ENCODE peak calls at places on chromosomes 5 and 9, in four cellular contexts. E, R, F and W are unnamed samples.

GRCh38 chr5:93621340-93621872 is 38.4 kb downstream of the NR2F1 start:
- DNase-seq in F (peak), R (no peak), E (peak), W (peak)

GRCh38 chr5:55176176-55176818 is 3.3 kb upstream of the CDC20B start:
- DNase-seq in F (peak), R (no peak), E (peak), W (peak)

GRCh38 chr9:110669439-110669838 is 848 bp downstream of the MUSK start:
- DNase-seq in E (no peak), R (no peak), F (no peak), W (no peak)

GRCh38 chr9:74293479-74293878 is 203.7 kb upstream of the RORB start:
- DNase-seq in F (no peak), E (no peak), R (no peak), W (no peak)

GRCh38 chr5:71943874-71944273 is 163.4 kb upstream of the MAP1B start:
- DNase-seq in E (no peak), R (no peak), F (no peak), W (no peak)

GRCh38 chr9:89880161-89880560 is 275.3 kb downstream of the GADD45G start:
- DNase-seq in E (peak), F (no peak), R (no peak), W (no peak)

GRCh38 chr5:10355071-10355889 is 1.8 kb downstream of the MARCHF6 start:
- DNase-seq in E (no peak), R (no peak), F (no peak), W (no peak)

GRCh38 chr9:69468380-69468779 is 143.4 kb downstream of the ENTREP1 start:
- DNase-seq in R (no peak), F (no peak), E (no peak), W (no peak)

GRCh38 chr5:92514901-92515300 is 1066.1 kb downstream of the NR2F1-AS1 start:
- DNase-seq in F (no peak), R (no peak), E (no peak), W (no peak)

GRCh38 chr9:9754186-9754585 is 858.6 kb downstream of the PTPRD start:
- DNase-seq in F (no peak), E (no peak), R (no peak), W (no peak)

GRCh38 chr9:110995511-110996340 is 42.5 kb downstream of the LPAR1 start:
- DNase-seq in R (no peak), F (no peak), E (no peak), W (no peak)

GRCh38 chr5:74370168-74370567 is 270.4 kb downstream of the ENC1 start:
- DNase-seq in R (no peak), F (no peak), E (no peak), W (no peak)

GRCh38 chr9:101398930-101399640 is 434 bp downstream of the ZNF189 start:
- DNase-seq in F (no peak), E (no peak), R (no peak), W (no peak)

GRCh38 chr9:76395381-76395780 is 1.2 kb upstream of the RFK start:
- DNase-seq in E (no peak), F (no peak), R (no peak), W (no peak)

GRCh38 chr9:109134167-109134578 is 14.4 kb upstream of the TMEM245 start:
- DNase-seq in F (no peak), R (no peak), E (no peak), W (no peak)

GRCh38 chr9:95981741-95982390 is 106.4 kb downstream of the ERCC6L2 start:
- DNase-seq in E (no peak), F (no peak), R (no peak), W (no peak)

GRCh38 chr9:108108802-108109448 is 619.4 kb upstream of the KLF4 start:
- DNase-seq in F (no peak), E (no peak), R (no peak), W (no peak)

GRCh38 chr5:180853522-180853921 is 7.6 kb downstream of the ZFP62 start:
- DNase-seq in E (no peak), F (no peak), R (no peak), W (no peak)

GRCh38 chr9:83469722-83470121 is 68.5 kb downstream of the FRMD3 start:
- DNase-seq in E (no peak), R (no peak), F (no peak), W (no peak)

GRCh38 chr9:5453673-5454072 is 3.3 kb downstream of the CD274 start:
- DNase-seq in F (no peak), E (no peak), R (no peak), W (no peak)

GRCh38 chr9:124403246-124403645 is 12.0 kb downstream of the PSMB7 start:
- DNase-seq in R (no peak), E (no peak), F (no peak), W (no peak)

GRCh38 chr5:146562461-146562860 is 46.5 kb upstream of the GPR151 start:
- DNase-seq in E (no peak), R (no peak), F (no peak), W (no peak)

GRCh38 chr5:180601591-180602480 is 10.5 kb upstream of the SCGB3A1 start:
- DNase-seq in E (peak), F (peak), R (no peak), W (peak)

GRCh38 chr9:93062364-93062763 is 3.9 kb downstream of the SUSD3 start:
- DNase-seq in R (no peak), E (no peak), F (no peak), W (peak)

GRCh38 chr5:107466233-107466769 is 204.4 kb downstream of the EFNA5 start:
- DNase-seq in E (no peak), R (peak), F (no peak), W (peak)

GRCh38 chr9:89868100-89868499 is 263.3 kb downstream of the GADD45G start:
- DNase-seq in R (no peak), E (no peak), F (no peak), W (no peak)

GRCh38 chr9:69442486-69442885 is 117.5 kb downstream of the ENTREP1 start:
- DNase-seq in F (no peak), R (no peak), E (no peak), W (no peak)

GRCh38 chr5:60649288-60649917 is 50.6 kb downstream of the DEPDC1B start:
- DNase-seq in R (no peak), F (peak), E (no peak), W (no peak)

GRCh38 chr5:78527054-78527884 is 121.3 kb downstream of the LHFPL2 start:
- DNase-seq in E (no peak), F (no peak), R (peak), W (peak)

GRCh38 chr9:135662758-135663450 is at the start of gene LCN9:
- DNase-seq in E (no peak), F (peak), R (no peak), W (no peak)

GRCh38 chr5:65986050-65986451 is 59.7 kb downstream of the ERBIN start:
- DNase-seq in R (no peak), F (no peak), E (no peak), W (no peak)

GRCh38 chr9:112705773-112706427 is 12.0 kb downstream of the INIP start:
- DNase-seq in F (peak), E (no peak), R (no peak), W (peak)

GRCh38 chr9:76161546-76161945 is 232.7 kb downstream of the RFK start:
- DNase-seq in F (no peak), R (no peak), E (no peak), W (peak)

GRCh38 chr5:54852007-54852406 is 133.4 kb downstream of the ESM1 start:
- DNase-seq in E (no peak), F (no peak), R (no peak), W (no peak)

GRCh38 chr5:180435594-180435993 is 58.6 kb upstream of the CNOT6 start:
- DNase-seq in F (no peak), R (no peak), E (no peak), W (no peak)

GRCh38 chr9:131732636-131733340 is 7.1 kb downstream of the RAPGEF1 start:
- DNase-seq in R (no peak), F (no peak), E (no peak), W (peak)

GRCh38 chr5:110865400-110866094 is 126.7 kb downstream of the SLC25A46 start:
- DNase-seq in E (no peak), R (no peak), F (peak), W (peak)

GRCh38 chr9:97501177-97501971 is at the start of gene TMOD1:
- DNase-seq in R (no peak), F (peak), E (peak), W (peak)

DNA sequence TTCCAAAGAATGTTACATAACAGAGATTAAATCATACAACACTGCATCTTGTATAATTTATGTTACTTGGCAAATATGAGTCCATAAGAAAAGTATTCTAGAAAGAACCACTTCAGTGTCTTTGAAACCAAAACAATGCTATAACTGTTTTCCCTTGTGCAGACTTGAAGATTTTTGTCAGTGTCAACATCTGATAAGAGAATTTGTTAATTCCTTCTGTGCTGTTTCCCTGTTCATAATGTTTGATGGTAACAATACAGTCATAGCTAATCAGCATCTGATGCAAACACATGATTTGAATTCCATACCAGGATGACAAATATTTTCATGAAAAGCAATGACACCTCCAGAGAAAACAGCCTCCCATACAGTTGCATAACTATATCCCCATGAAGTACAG is 306.8 kb downstream of the SEMA5A start:
- DNase-seq in R (peak), E (no peak), F (no peak), W (no peak)
- H3K27ac ChIP-seq in R (peak), E (no peak), F (no peak), W (no peak)

GRCh38 chr9:35448511-35448910 is 41.4 kb upstream of the RUSC2 start:
- DNase-seq in R (no peak), E (no peak), F (no peak), W (no peak)

GRCh38 chr9:35446012-35446411 is 43.9 kb upstream of the RUSC2 start:
- DNase-seq in E (no peak), F (no peak), R (no peak), W (no peak)
- H3K27ac ChIP-seq in E (no peak), F (no peak), R (no peak), W (no peak)

DNA sequence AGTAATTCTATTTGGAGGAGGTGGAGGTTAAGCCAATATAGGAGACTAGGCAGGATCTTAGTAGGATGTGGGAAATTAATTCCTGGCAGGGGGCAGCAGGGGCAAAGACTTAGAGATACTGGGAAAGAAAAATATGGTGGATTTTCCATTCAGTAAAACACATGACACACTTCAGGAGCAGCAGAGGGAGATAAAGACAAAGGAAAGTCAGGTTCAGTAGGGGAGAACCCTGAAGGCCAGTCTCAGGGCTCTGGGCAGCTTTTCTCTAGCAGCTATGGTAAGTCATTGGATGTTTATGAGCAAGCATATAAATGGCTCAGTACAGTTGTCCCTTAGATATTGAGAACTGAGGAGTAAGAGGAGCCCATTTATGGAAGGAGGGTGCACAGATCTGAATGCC is 105.5 kb downstream of the PJA2 start:
- DNase-seq in E (no peak), R (no peak), F (no peak), W (no peak)
- H3K27ac ChIP-seq in E (no peak), R (no peak), F (no peak), W (no peak)

GRCh38 chr9:16532681-16533450 is 337.6 kb downstream of the BNC2 start:
- DNase-seq in F (no peak), R (peak), E (no peak), W (no peak)
- H3K27ac ChIP-seq in F (peak), R (peak), E (no peak), W (no peak)

GRCh38 chr5:179408646-179409045 is 63.4 kb upstream of the ADAMTS2 start:
- DNase-seq in R (no peak), E (no peak), F (no peak), W (no peak)
- H3K27ac ChIP-seq in R (no peak), E (no peak), F (no peak), W (no peak)

DNA sequence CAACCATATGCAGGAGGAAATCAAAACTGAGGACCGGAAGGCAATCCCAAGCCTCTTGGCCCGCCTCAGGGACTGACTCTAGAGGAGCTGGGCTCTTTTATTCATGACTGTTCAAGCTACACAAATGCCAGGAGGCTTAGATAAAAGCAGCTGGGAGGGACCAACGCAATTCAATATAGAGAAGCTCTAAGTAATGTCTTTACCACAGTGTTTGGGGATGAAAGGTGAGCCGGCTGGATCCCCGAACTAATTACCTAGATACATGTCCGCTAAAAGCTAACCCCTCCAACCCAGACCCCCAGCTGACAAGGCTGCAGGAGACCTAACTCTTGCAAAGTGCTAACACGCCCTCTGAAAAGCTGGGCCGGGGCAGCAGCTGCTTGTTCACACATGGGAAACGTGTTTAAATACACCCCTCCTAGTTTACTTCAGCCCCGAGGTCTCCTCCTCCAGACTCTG is 67.5 kb downstream of the TLE1 start:
- DNase-seq in E (no peak), F (no peak), R (no peak), W (peak)
- H3K27ac ChIP-seq in E (no peak), F (no peak), R (no peak), W (peak)

GRCh38 chr9:114613087-114613486 is 2.0 kb downstream of the TMEM268 start:
- DNase-seq in F (no peak), E (no peak), R (no peak), W (no peak)
- H3K27ac ChIP-seq in F (no peak), E (no peak), R (no peak), W (no peak)

GRCh38 chr5:142815469-142815868 is 45.3 kb downstream of the ARHGAP26 start:
- DNase-seq in F (no peak), R (no peak), E (no peak), W (no peak)
- H3K27ac ChIP-seq in F (no peak), R (no peak), E (no peak), W (no peak)

GRCh38 chr5:126513302-126513701 is 81.7 kb downstream of the ALDH7A1 start:
- DNase-seq in E (no peak), F (no peak), R (no peak), W (peak)
- H3K27ac ChIP-seq in E (no peak), F (no peak), R (no peak), W (no peak)